ENCODE peak calls at places on chromosome 9, in seven cellular contexts. J is nephron progenitor cell, D is AG09309, K is Calu3, L is fibroblast of lung, A is uterus, W is kidney epithelial cell. E is an unnamed sample.

GRCh38 chr9:121674952-121675351 is 23.5 kb downstream of the DAB2IP start:
- DNase-seq in K (no peak), W (no peak), J (no peak), A (no peak), D (no peak), L (peak), E (no peak)

GRCh38 chr9:113376634-113377531 is at the start of gene HDHD3:
- DNase-seq in K (peak), L (peak), J (peak), W (peak), D (no peak), A (peak), E (peak)

GRCh38 chr9:91043041-91043740 is 241.6 kb downstream of the SYK start:
- DNase-seq in J (no peak), K (no peak), L (no peak), A (peak), D (no peak), W (no peak), E (no peak)

GRCh38 chr9:127635198-127635735 is 23.2 kb downstream of the STXBP1 start:
- DNase-seq in D (no peak), L (peak), A (no peak), J (no peak), K (no peak), W (no peak), E (no peak)

GRCh38 chr9:6590329-6590728 is 55.2 kb downstream of the GLDC start:
- DNase-seq in J (no peak), L (no peak), W (no peak), D (no peak), K (no peak), A (no peak), E (no peak)

GRCh38 chr9:73219985-73220626 is 68.4 kb downstream of the ANXA1 start:
- DNase-seq in K (peak), A (no peak), J (no peak), W (peak), L (peak), D (peak), E (peak)

GRCh38 chr9:69018688-69019087 is 4.8 kb upstream of the PRKACG start:
- DNase-seq in J (no peak), K (no peak), W (no peak), A (no peak), L (no peak), D (no peak), E (no peak)

GRCh38 chr9:21334603-21334968 is 618 bp downstream of the KLHL9 start:
- DNase-seq in W (no peak), K (no peak), D (no peak), J (no peak), A (no peak), L (peak), E (no peak)

GRCh38 chr9:74942801-74943200 is 9.9 kb downstream of the C9orf40 start:
- DNase-seq in W (no peak), L (peak), K (no peak), D (no peak), A (no peak), J (no peak), E (no peak)

GRCh38 chr9:136623016-136623848 is 39.5 kb upstream of the EGFL7 start:
- DNase-seq in L (no peak), J (no peak), K (no peak), D (no peak), A (no peak), W (no peak), E (no peak)

GRCh38 chr9:87194471-87194870 is 247.2 kb upstream of the GAS1 start:
- DNase-seq in K (no peak), D (peak), A (no peak), J (no peak), L (peak), W (peak), E (no peak)

GRCh38 chr9:2872941-2873323 is 29.0 kb upstream of the PUM3 start:
- DNase-seq in A (no peak), K (no peak), W (no peak), L (no peak), D (no peak), J (no peak), E (no peak)

GRCh38 chr9:114674798-114675554 is 7.0 kb downstream of the TEX48 start:
- DNase-seq in J (no peak), K (no peak), L (peak), A (no peak), W (no peak), D (no peak), E (no peak)

GRCh38 chr9:136741885-136742568 is 713 bp downstream of the LCN10 start:
- DNase-seq in L (no peak), J (no peak), D (no peak), K (no peak), A (no peak), W (no peak), E (peak)

GRCh38 chr9:125966959-125967711 is 220.0 kb downstream of the PBX3 start:
- DNase-seq in W (no peak), L (peak), J (no peak), A (no peak), K (no peak), D (no peak), E (no peak)

GRCh38 chr9:95185931-95186330 is 131.6 kb downstream of the FANCC start:
- DNase-seq in J (no peak), W (no peak), K (no peak), A (no peak), D (no peak), L (no peak), E (no peak)

GRCh38 chr9:134852906-134853654 is 27.5 kb upstream of the FCN2 start:
- DNase-seq in K (no peak), L (no peak), A (no peak), W (no peak), J (no peak), D (no peak), E (no peak)

GRCh38 chr9:76583256-76583655 is 124.3 kb downstream of the GCNT1 start:
- DNase-seq in K (no peak), L (no peak), W (no peak), J (no peak), D (no peak), A (no peak), E (no peak)

GRCh38 chr9:7236186-7236585 is 478.4 kb downstream of the KDM4C start:
- DNase-seq in D (no peak), A (no peak), W (no peak), K (no peak), J (no peak), L (no peak), E (no peak)

GRCh38 chr9:82829818-82830217 is 233.1 kb downstream of the RASEF start:
- DNase-seq in A (no peak), D (no peak), W (no peak), J (no peak), K (no peak), L (no peak), E (no peak)

GRCh38 chr9:6938447-6938846 is 180.7 kb downstream of the KDM4C start:
- DNase-seq in J (no peak), W (peak), D (peak), A (no peak), K (no peak), L (peak), E (no peak)

GRCh38 chr9:136312436-136312835 is 8.5 kb upstream of the CCDC187 start:
- DNase-seq in D (no peak), J (no peak), W (no peak), A (peak), L (peak), K (peak), E (peak)

DNA sequence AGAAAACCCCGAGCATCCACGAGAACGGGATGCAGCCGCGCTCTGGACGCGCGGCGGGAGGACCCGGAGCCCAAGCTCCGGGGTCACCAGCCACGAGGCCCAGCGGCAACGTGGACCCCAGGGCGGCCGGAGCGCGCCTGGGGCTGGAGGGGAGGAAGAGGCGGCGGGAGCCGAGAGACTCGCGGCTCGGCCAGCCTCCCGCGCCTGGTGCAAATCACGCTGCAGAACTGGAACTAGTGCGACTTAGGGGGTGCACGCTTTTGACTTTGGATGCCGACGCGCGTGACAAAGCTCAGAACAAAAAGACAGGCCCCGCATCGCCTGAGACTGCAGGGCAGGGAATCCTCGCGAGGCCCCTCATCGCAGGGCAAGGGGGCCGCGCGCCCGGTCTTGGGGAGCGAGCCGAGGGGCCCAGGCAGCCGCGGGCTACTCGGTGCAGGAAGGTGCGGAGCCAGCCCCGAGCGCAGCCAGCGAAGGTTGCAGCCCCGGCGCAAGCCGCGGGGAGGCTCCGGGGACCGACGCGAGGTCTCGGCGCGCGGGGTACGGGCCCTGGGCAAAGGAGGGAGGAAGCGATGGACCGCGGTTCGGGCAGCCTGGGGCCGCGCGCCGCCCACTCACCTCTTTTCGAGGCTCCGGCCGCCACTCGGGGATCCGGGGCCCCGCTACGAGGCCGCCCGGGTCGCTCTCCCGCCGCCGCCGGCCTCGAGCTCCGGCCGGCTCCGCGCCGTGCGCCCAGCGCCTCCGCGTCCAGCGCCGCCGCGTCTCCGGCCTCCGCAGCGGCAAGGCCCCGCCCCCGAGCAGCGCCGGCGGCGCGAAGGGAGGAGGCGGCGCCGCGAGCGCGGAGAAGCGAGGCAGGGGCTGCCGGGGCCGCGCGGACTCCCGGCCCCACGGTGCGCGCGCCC is at the start of gene GOLM1:
- DNase-seq in D (no peak), K (peak), A (peak), W (no peak), L (peak), J (peak), E (peak)
- TF ChIP-seq CTCF in D (no peak), K (no peak), A (peak), W (no peak), L (peak), J (no peak), E (no peak)

GRCh38 chr9:130696139-130696650 is 2.6 kb downstream of the EXOSC2 start:
- DNase-seq in K (no peak), W (no peak), D (no peak), A (no peak), L (no peak), J (no peak), E (no peak)

GRCh38 chr9:130698514-130698913 is 4.9 kb downstream of the EXOSC2 start:
- DNase-seq in W (no peak), K (no peak), D (no peak), J (no peak), L (peak), A (no peak), E (no peak)

GRCh38 chr9:130699047-130699446 is 5.5 kb downstream of the EXOSC2 start:
- DNase-seq in D (no peak), W (no peak), L (no peak), K (no peak), A (no peak), J (no peak), E (no peak)

GRCh38 chr9:130696996-130697395 is 3.4 kb downstream of the EXOSC2 start:
- DNase-seq in W (no peak), D (no peak), L (no peak), J (no peak), K (no peak), A (no peak), E (no peak)

GRCh38 chr9:130701059-130702022 is 7.8 kb downstream of the EXOSC2 start:
- DNase-seq in J (peak), K (peak), D (peak), L (peak), A (peak), W (no peak), E (no peak)
- TF ChIP-seq CTCF in J (peak), K (peak), D (peak), L (peak), A (peak), W (peak), E (peak)

DNA sequence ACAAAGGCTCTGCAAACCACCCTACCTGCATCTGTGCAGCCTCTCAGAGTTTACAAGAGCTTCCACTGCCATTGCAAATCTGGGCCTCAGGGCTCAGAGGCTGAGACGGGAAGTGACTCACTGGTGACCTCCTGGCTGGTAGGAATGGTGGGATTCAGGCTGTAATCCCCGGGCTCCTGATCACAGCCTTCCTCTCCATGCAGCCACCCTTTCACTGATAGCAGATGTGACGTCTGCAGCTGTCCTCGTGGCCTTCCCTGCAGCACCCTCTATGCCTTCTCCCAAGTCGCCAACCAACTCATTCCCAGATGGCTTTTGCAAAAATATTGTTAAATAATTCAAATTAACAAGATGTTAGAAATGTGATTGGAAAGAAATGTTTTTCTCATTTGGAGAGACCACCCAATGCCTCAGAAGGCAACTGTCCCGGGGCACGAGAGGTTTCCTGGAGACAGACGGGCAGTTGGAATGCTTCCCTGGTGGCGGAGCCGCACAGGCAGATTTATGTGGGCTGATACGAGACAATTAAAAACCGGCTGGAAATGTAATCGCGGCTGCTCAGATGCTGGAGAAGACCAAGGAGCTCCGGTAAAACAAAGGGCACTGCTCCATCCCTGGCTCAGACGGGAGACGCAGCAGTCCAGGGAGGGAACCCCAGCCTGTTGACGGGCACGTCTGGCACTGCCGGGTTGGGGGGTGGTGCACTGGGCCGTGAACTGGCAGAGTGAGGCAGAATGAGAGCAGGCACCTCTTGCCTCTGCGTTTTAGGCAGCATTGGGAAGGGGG is 34.4 kb upstream of the SLC25A51 start:
- DNase-seq in J (peak), L (peak), D (peak), A (no peak), K (no peak), W (no peak), E (no peak)
- TF ChIP-seq CTCF in J (no peak), L (no peak), D (no peak), A (no peak), K (no peak), W (no peak), E (no peak)

DNA sequence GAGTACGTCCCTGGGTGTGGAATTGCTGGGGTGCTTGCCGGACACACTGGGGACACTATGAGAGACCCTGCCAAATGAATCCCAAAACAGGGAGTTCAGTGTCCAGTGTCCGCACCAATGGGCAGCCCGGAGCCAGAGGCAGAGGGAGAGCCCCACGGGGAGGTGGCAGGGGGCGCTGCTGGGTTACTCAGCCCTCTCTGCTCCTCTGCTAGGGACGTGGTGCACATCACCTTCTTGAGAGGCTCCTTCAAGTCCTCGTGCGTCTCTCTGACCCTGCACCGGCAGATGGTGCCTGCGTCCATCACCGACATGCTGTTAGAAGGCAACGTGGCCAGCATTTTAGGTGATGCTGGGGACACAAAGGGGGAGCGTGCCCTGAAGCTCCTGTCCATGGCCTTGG is 20.8 kb downstream of the STKLD1 start:
- DNase-seq in A (no peak), D (no peak), W (no peak), J (peak), L (no peak), K (no peak), E (no peak)
- TF ChIP-seq CTCF in A (no peak), D (peak), W (peak), J (peak), L (peak), K (no peak), E (no peak)

GRCh38 chr9:129109952-129110739 is 447 bp downstream of the CRAT start:
- DNase-seq in J (peak), W (no peak), K (no peak), A (peak), L (no peak), D (no peak), E (no peak)
- TF ChIP-seq CTCF in J (no peak), W (no peak), K (no peak), A (no peak), L (no peak), D (no peak), E (no peak)

GRCh38 chr9:89686134-89686533 is 81.3 kb downstream of the GADD45G start:
- DNase-seq in L (no peak), A (no peak), D (no peak), W (no peak), J (no peak), K (no peak), E (no peak)
- TF ChIP-seq CTCF in L (no peak), A (no peak), D (no peak), W (no peak), J (no peak), K (no peak), E (no peak)

DNA sequence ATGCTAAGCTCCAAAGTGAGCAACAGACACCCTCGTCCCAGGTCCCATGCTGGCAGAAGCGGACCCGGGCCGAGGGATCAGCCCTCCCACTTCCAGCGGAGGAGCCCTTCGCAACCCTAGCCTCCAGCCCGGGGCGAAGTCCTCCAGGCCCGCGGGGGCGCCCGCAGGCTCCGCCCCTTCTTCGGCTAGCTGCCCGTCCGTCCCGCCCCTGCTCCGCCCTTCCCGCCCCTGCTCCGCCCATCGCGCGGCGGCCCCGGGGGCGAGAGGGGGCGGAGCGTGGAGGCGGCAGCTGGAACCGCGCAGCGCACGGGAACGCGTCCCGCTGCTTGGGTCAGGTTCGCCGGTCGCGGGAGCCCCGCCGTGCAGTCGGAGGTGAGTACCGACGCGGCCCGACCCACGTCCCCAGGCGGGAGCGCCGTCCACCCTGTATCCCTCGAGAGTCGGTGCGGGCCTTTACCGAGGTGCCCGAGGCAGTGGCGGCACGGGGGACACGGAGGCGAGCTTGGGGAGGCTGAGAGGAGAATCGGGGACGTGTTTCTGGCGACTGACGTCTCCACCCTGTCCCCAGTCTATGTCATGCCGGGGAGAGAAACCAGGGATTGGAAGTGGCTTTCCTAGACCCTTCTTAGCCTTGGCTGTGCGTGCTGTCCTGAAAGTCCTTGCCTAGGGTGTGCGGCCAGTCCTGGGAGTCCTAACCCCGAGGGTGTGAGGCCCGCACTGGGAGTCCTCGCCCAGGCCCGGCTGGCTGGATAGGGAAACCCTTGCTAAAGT is at the start of gene ACO1:
- DNase-seq in J (peak), D (peak), W (peak), K (peak), L (peak), A (peak), E (peak)
- TF ChIP-seq CTCF in J (no peak), D (no peak), W (no peak), K (no peak), L (no peak), A (peak), E (no peak)